ENCODE peak calls at places on chromosomes 3 and 15, in eight cellular contexts. One of them, this sample, is unnamed.

GRCh38 chr15:100114100-100114499 is 227.7 kb downstream of the ADAMTS17 start:
- DNase-seq in AG09319: no peak
- DNase-seq in AG09309: peak; percentile 73
- DNase-seq in HepG2: no peak
- DNase-seq in endothelial cell: no peak
- DNase-seq in cardiac fibroblast: peak; percentile 97
- DNase-seq in A549: no peak
- DNase-seq in BJ: no peak
- DNase-seq in this sample: no peak

GRCh38 chr3:154921351-154921750 is 158.8 kb upstream of the MME start:
- DNase-seq in AG09319: no peak
- DNase-seq in AG09309: no peak
- DNase-seq in HepG2: no peak
- DNase-seq in endothelial cell: no peak
- DNase-seq in cardiac fibroblast: no peak
- DNase-seq in A549: no peak
- DNase-seq in BJ: no peak
- DNase-seq in this sample: no peak

GRCh38 chr3:123833398-123833785 is 50.7 kb downstream of the MYLK start:
- DNase-seq in AG09319: no peak
- DNase-seq in AG09309: no peak
- DNase-seq in HepG2: no peak
- DNase-seq in endothelial cell: no peak
- DNase-seq in cardiac fibroblast: peak; percentile 18
- DNase-seq in A549: no peak
- DNase-seq in BJ: no peak
- DNase-seq in this sample: peak; percentile 18

GRCh38 chr3:170752571-170753155 is 117.3 kb downstream of the RPL22L1 start:
- DNase-seq in AG09319: no peak
- DNase-seq in AG09309: no peak
- DNase-seq in HepG2: no peak
- DNase-seq in endothelial cell: no peak
- DNase-seq in cardiac fibroblast: no peak
- DNase-seq in A549: no peak
- DNase-seq in BJ: no peak
- DNase-seq in this sample: no peak

GRCh38 chr3:179464296-179465092 is 13.2 kb upstream of the GNB4 start:
- DNase-seq in AG09319: no peak
- DNase-seq in AG09309: no peak
- DNase-seq in HepG2: no peak
- DNase-seq in endothelial cell: no peak
- DNase-seq in cardiac fibroblast: no peak
- DNase-seq in A549: no peak
- DNase-seq in BJ: no peak
- DNase-seq in this sample: peak; percentile 68

GRCh38 chr3:42182555-42182954 is 83.4 kb downstream of the CCK start:
- DNase-seq in AG09319: no peak
- DNase-seq in AG09309: peak; percentile 8
- DNase-seq in HepG2: no peak
- DNase-seq in endothelial cell: no peak
- DNase-seq in cardiac fibroblast: peak; percentile 18
- DNase-seq in A549: no peak
- DNase-seq in BJ: no peak
- DNase-seq in this sample: no peak

GRCh38 chr15:70775160-70775559 is 11.8 kb upstream of the UACA start:
- DNase-seq in AG09319: no peak
- DNase-seq in AG09309: peak; percentile 62
- DNase-seq in HepG2: no peak
- DNase-seq in endothelial cell: no peak
- DNase-seq in cardiac fibroblast: peak; percentile 72
- DNase-seq in A549: peak; percentile 53
- DNase-seq in BJ: peak; percentile 77
- DNase-seq in this sample: no peak

GRCh38 chr15:85730001-85730820 is 64.5 kb downstream of the KLHL25 start:
- DNase-seq in AG09319: no peak
- DNase-seq in AG09309: no peak
- DNase-seq in HepG2: peak; percentile 53
- DNase-seq in endothelial cell: peak; percentile 36
- DNase-seq in cardiac fibroblast: peak; percentile 81
- DNase-seq in A549: peak; percentile 73
- DNase-seq in BJ: no peak
- DNase-seq in this sample: peak; percentile 77

GRCh38 chr3:66338927-66339326 is 118.1 kb downstream of the SLC25A26 start:
- DNase-seq in AG09319: no peak
- DNase-seq in AG09309: peak; percentile 29
- DNase-seq in HepG2: no peak
- DNase-seq in endothelial cell: no peak
- DNase-seq in cardiac fibroblast: no peak
- DNase-seq in A549: no peak
- DNase-seq in BJ: peak; percentile 75
- DNase-seq in this sample: no peak

GRCh38 chr15:101320501-101321052 is 25.5 kb upstream of the SNRPA1 start:
- DNase-seq in AG09319: no peak
- DNase-seq in AG09309: no peak
- DNase-seq in HepG2: no peak
- DNase-seq in endothelial cell: peak; percentile 59
- DNase-seq in cardiac fibroblast: peak; percentile 71
- DNase-seq in A549: no peak
- DNase-seq in BJ: no peak
- DNase-seq in this sample: peak; percentile 99

GRCh38 chr15:89136818-89137772 is 48.8 kb downstream of the ABHD2 start:
- DNase-seq in AG09319: no peak
- DNase-seq in AG09309: no peak
- DNase-seq in HepG2: peak; percentile 95
- DNase-seq in endothelial cell: no peak
- DNase-seq in cardiac fibroblast: no peak
- DNase-seq in A549: no peak
- DNase-seq in BJ: no peak
- DNase-seq in this sample: no peak

GRCh38 chr3:141076821-141077571 is 25.8 kb downstream of the SPSB4 start:
- DNase-seq in AG09319: no peak
- DNase-seq in AG09309: peak; percentile 7
- DNase-seq in HepG2: no peak
- DNase-seq in endothelial cell: no peak
- DNase-seq in cardiac fibroblast: peak; percentile 37
- DNase-seq in A549: no peak
- DNase-seq in BJ: no peak
- DNase-seq in this sample: peak; percentile 56

GRCh38 chr15:79089890-79090486 is 592 bp downstream of the RASGRF1 start:
- DNase-seq in AG09319: no peak
- DNase-seq in AG09309: no peak
- DNase-seq in HepG2: no peak
- DNase-seq in endothelial cell: no peak
- DNase-seq in cardiac fibroblast: no peak
- DNase-seq in A549: no peak
- DNase-seq in BJ: no peak
- DNase-seq in this sample: no peak

GRCh38 chr3:159763466-159764210 is 225.0 kb upstream of the IL12A start:
- DNase-seq in AG09319: peak; percentile 49
- DNase-seq in AG09309: peak; percentile 48
- DNase-seq in HepG2: no peak
- DNase-seq in endothelial cell: peak; percentile 80
- DNase-seq in cardiac fibroblast: peak; percentile 86
- DNase-seq in A549: peak; percentile 81
- DNase-seq in BJ: no peak
- DNase-seq in this sample: no peak

GRCh38 chr3:149270180-149270579 is 48.6 kb upstream of the CP start:
- DNase-seq in AG09319: no peak
- DNase-seq in AG09309: no peak
- DNase-seq in HepG2: no peak
- DNase-seq in endothelial cell: no peak
- DNase-seq in cardiac fibroblast: no peak
- DNase-seq in A549: no peak
- DNase-seq in BJ: no peak
- DNase-seq in this sample: no peak

GRCh38 chr15:72968531-72968922 is 83.7 kb upstream of the NEO1 start:
- DNase-seq in AG09319: no peak
- DNase-seq in AG09309: no peak
- DNase-seq in HepG2: no peak
- DNase-seq in endothelial cell: no peak
- DNase-seq in cardiac fibroblast: peak; percentile 26
- DNase-seq in A549: no peak
- DNase-seq in BJ: no peak
- DNase-seq in this sample: no peak

GRCh38 chr15:79049416-79049815 is 41.2 kb downstream of the RASGRF1 start:
- DNase-seq in AG09319: no peak
- DNase-seq in AG09309: no peak
- DNase-seq in HepG2: no peak
- DNase-seq in endothelial cell: no peak
- DNase-seq in cardiac fibroblast: no peak
- DNase-seq in A549: no peak
- DNase-seq in BJ: no peak
- DNase-seq in this sample: no peak

GRCh38 chr15:67782592-67782991 is 42.7 kb upstream of the SKOR1 start:
- DNase-seq in AG09319: no peak
- DNase-seq in AG09309: no peak
- DNase-seq in HepG2: no peak
- DNase-seq in endothelial cell: no peak
- DNase-seq in cardiac fibroblast: no peak
- DNase-seq in A549: no peak
- DNase-seq in BJ: no peak
- DNase-seq in this sample: peak; percentile 23

GRCh38 chr3:49625971-49626640 is 48.0 kb upstream of the APEH start:
- DNase-seq in AG09319: no peak
- DNase-seq in AG09309: no peak
- DNase-seq in HepG2: no peak
- DNase-seq in endothelial cell: no peak
- DNase-seq in cardiac fibroblast: no peak
- DNase-seq in A549: no peak
- DNase-seq in BJ: no peak
- DNase-seq in this sample: no peak

GRCh38 chr15:22786868-22787698 is 639 bp downstream of the NIPA1 start:
- DNase-seq in AG09319: no peak
- DNase-seq in AG09309: no peak
- DNase-seq in HepG2: peak; percentile 10
- DNase-seq in endothelial cell: peak; percentile 37
- DNase-seq in cardiac fibroblast: no peak
- DNase-seq in A549: peak; percentile 17
- DNase-seq in BJ: no peak
- DNase-seq in this sample: peak; percentile 51

GRCh38 chr3:32816439-32817194 is 1.2 kb upstream of the TRIM71 start:
- DNase-seq in AG09319: no peak
- DNase-seq in AG09309: no peak
- DNase-seq in HepG2: peak; percentile 95
- DNase-seq in endothelial cell: peak; percentile 69
- DNase-seq in cardiac fibroblast: no peak
- DNase-seq in A549: no peak
- DNase-seq in BJ: no peak
- DNase-seq in this sample: peak; percentile 82

GRCh38 chr3:50885491-50885890 is 210.8 kb downstream of the DOCK3 start:
- DNase-seq in AG09319: no peak
- DNase-seq in AG09309: no peak
- DNase-seq in HepG2: peak; percentile 6
- DNase-seq in endothelial cell: no peak
- DNase-seq in cardiac fibroblast: no peak
- DNase-seq in A549: no peak
- DNase-seq in BJ: no peak
- DNase-seq in this sample: peak; percentile 9
- TF ChIP-seq CTCF in AG09319: no peak
- TF ChIP-seq CTCF in AG09309: peak; percentile 13
- TF ChIP-seq CTCF in HepG2: peak; percentile 26
- TF ChIP-seq CTCF in endothelial cell: no peak
- TF ChIP-seq CTCF in cardiac fibroblast: no peak
- TF ChIP-seq CTCF in A549: no peak
- TF ChIP-seq CTCF in BJ: no peak
- TF ChIP-seq CTCF in this sample: peak; percentile 9

GRCh38 chr15:92492556-92492955 is 98.9 kb downstream of the ST8SIA2 start:
- DNase-seq in AG09319: no peak
- DNase-seq in AG09309: no peak
- DNase-seq in HepG2: no peak
- DNase-seq in endothelial cell: no peak
- DNase-seq in cardiac fibroblast: no peak
- DNase-seq in A549: no peak
- DNase-seq in BJ: no peak
- DNase-seq in this sample: no peak

GRCh38 chr15:92494791-92495190 is 101.1 kb downstream of the ST8SIA2 start:
- DNase-seq in AG09319: no peak
- DNase-seq in AG09309: no peak
- DNase-seq in HepG2: no peak
- DNase-seq in endothelial cell: no peak
- DNase-seq in cardiac fibroblast: no peak
- DNase-seq in A549: no peak
- DNase-seq in BJ: no peak
- DNase-seq in this sample: no peak

GRCh38 chr15:92500023-92500630 is 106.4 kb downstream of the ST8SIA2 start:
- DNase-seq in AG09319: no peak
- DNase-seq in AG09309: no peak
- DNase-seq in HepG2: no peak
- DNase-seq in endothelial cell: no peak
- DNase-seq in cardiac fibroblast: no peak
- DNase-seq in A549: no peak
- DNase-seq in BJ: no peak
- DNase-seq in this sample: no peak

GRCh38 chr15:92495468-92495867 is 101.8 kb downstream of the ST8SIA2 start:
- DNase-seq in AG09319: no peak
- DNase-seq in AG09309: no peak
- DNase-seq in HepG2: no peak
- DNase-seq in endothelial cell: no peak
- DNase-seq in cardiac fibroblast: no peak
- DNase-seq in A549: no peak
- DNase-seq in BJ: no peak
- DNase-seq in this sample: no peak
- TF ChIP-seq CTCF in AG09319: no peak
- TF ChIP-seq CTCF in AG09309: no peak
- TF ChIP-seq CTCF in HepG2: no peak
- TF ChIP-seq CTCF in endothelial cell: no peak
- TF ChIP-seq CTCF in cardiac fibroblast: no peak
- TF ChIP-seq CTCF in A549: no peak
- TF ChIP-seq CTCF in BJ: no peak
- TF ChIP-seq CTCF in this sample: no peak

DNA sequence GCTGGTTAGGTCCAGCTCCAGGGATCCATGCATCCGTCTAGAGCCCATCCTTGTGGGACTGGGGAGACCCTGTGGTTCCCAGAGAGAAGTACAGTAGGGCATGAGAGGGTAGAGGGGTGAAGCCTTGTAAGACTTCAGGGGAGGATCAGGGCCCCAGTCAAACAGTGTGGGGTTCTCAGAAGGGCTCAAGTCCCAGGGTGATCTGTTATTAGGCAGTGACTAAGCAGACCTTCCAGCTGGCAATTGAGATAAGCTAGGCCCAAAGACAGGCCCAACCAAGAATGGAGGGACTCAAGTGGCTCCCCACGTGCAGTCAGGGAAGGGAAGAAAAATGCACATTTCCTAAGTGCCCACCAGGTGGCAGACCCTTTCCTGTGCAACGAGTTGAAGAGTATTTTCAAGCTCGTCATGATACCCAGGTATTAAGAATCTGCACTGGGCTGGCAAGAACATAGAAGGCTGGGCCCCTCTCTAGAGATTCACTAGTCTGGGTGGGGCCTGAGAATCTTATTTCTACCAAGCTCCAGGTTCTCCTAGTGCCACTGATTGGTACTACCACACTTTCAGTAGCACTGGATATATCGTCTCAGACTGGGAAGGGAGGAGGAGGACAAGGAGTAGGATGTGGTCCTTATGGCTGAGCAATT is 240.8 kb downstream of the NR1D2 start:
- DNase-seq in AG09319: no peak
- DNase-seq in AG09309: peak; percentile 55
- DNase-seq in HepG2: peak; percentile 26
- DNase-seq in endothelial cell: peak; percentile 44
- DNase-seq in cardiac fibroblast: peak; percentile 86
- DNase-seq in A549: peak; percentile 36
- DNase-seq in BJ: no peak
- DNase-seq in this sample: peak; percentile 59
- TF ChIP-seq CTCF in AG09319: peak; percentile 51
- TF ChIP-seq CTCF in AG09309: peak; percentile 73
- TF ChIP-seq CTCF in HepG2: peak; percentile 73
- TF ChIP-seq CTCF in endothelial cell: peak; percentile 86
- TF ChIP-seq CTCF in cardiac fibroblast: peak; percentile 69
- TF ChIP-seq CTCF in A549: peak; percentile 67
- TF ChIP-seq CTCF in BJ: peak; percentile 74
- TF ChIP-seq CTCF in this sample: peak; percentile 61

GRCh38 chr3:14216257-14217048 is 37.8 kb downstream of the LSM3 start:
- DNase-seq in AG09319: no peak
- DNase-seq in AG09309: no peak
- DNase-seq in HepG2: peak; percentile 39
- DNase-seq in endothelial cell: peak; percentile 49
- DNase-seq in cardiac fibroblast: peak; percentile 26
- DNase-seq in A549: no peak
- DNase-seq in BJ: no peak
- DNase-seq in this sample: peak; percentile 90
- TF ChIP-seq CTCF in AG09319: no peak
- TF ChIP-seq CTCF in AG09309: peak; percentile 3
- TF ChIP-seq CTCF in HepG2: peak; percentile 64
- TF ChIP-seq CTCF in endothelial cell: peak; percentile 57
- TF ChIP-seq CTCF in cardiac fibroblast: peak; percentile 57
- TF ChIP-seq CTCF in A549: no peak
- TF ChIP-seq CTCF in BJ: no peak
- TF ChIP-seq CTCF in this sample: peak; percentile 72